ENCODE peak calls at places on chromosomes 7 and 10, in six cellular contexts. Q, D, K, J, L and G are unnamed samples.

GRCh38 chr7:31633454-31633853 is 53.6 kb upstream of the PPP1R17 start:
- DNase-seq in K (no peak), D (no peak), Q (no peak), L (no peak), J (no peak), G (no peak)

GRCh38 chr10:6114758-6115410 is 26.1 kb downstream of the RBM17 start:
- DNase-seq in L (no peak), K (no peak), D (no peak), J (peak; percentile 86), Q (no peak), G (peak; percentile 21)

GRCh38 chr7:52639126-52639525 is 396.3 kb upstream of the POM121L12 start:
- DNase-seq in L (no peak), Q (peak; percentile 37), D (no peak), J (no peak), K (no peak), G (no peak)

GRCh38 chr7:128920913-128921582 is 10.5 kb upstream of the KCP start:
- DNase-seq in D (no peak), Q (peak; percentile 24), K (no peak), L (peak; percentile 68), J (no peak), G (no peak)

GRCh38 chr10:4144802-4145201 is 359.8 kb upstream of the KLF6 start:
- DNase-seq in D (no peak), K (no peak), J (peak; percentile 30), L (no peak), Q (no peak), G (no peak)

GRCh38 chr10:16594106-16594505 is 72.4 kb upstream of the C1QL3 start:
- DNase-seq in D (no peak), K (no peak), J (no peak), L (no peak), Q (no peak), G (no peak)

GRCh38 chr7:137636376-137636775 is 210.4 kb downstream of the DGKI start:
- DNase-seq in J (peak; percentile 18), L (no peak), D (no peak), K (no peak), Q (no peak), G (no peak)

GRCh38 chr7:1944619-1945210 is 274.6 kb downstream of the ELFN1 start:
- DNase-seq in Q (no peak), K (no peak), J (no peak), L (peak; percentile 43), D (no peak), G (no peak)

GRCh38 chr10:35421553-35422178 is 85.4 kb downstream of the CCNY start:
- DNase-seq in Q (no peak), L (no peak), D (no peak), J (peak; percentile 94), K (no peak), G (peak; percentile 90)

GRCh38 chr7:3691478-3692151 is 390.6 kb downstream of the SDK1 start:
- DNase-seq in K (no peak), Q (no peak), J (no peak), L (no peak), D (no peak), G (no peak)

GRCh38 chr7:66013938-66014337 is 31.9 kb upstream of the GUSB start:
- DNase-seq in Q (peak; percentile 55), L (peak; percentile 60), J (peak; percentile 29), K (no peak), D (no peak), G (peak; percentile 56)

GRCh38 chr7:80298201-80298600 is 163.6 kb downstream of the GNAI1 start:
- DNase-seq in J (no peak), D (no peak), L (no peak), K (no peak), Q (no peak), G (no peak)